ENCODE peak calls at places on chromosomes 7 and 10, in eight cellular contexts. C is aorta, Q is neuronal stem cell, R is tibial artery, V is lower lobe of right lung, M is kidney, A is thoracic aorta, U is esophagus muscularis mucosa. X is an unnamed sample. For H3K4me1, the result is how much of the 10 kb centered on the place peaks cover.

GRCh38 chr10:44512345-44513095 is 127.6 kb upstream of the CXCL12 start:
- DNase-seq in C (no peak), Q (no peak), R (no peak), V (no peak), M (no peak), A (no peak), U (peak), X (no peak)

GRCh38 chr7:46454796-46455195 is 533.7 kb upstream of the IGFBP3 start:
- DNase-seq in C (no peak), Q (no peak), R (no peak), V (no peak), M (no peak), A (no peak), U (no peak), X (peak)

GRCh38 chr10:78614744-78615143 is 454.0 kb upstream of the ZMIZ1 start:
- DNase-seq in C (no peak), Q (no peak), R (no peak), V (no peak), M (no peak), A (no peak), U (no peak), X (no peak)

GRCh38 chr7:1852781-1853618 is 182.9 kb downstream of the ELFN1 start:
- DNase-seq in C (peak), Q (no peak), R (no peak), V (peak), M (peak), A (no peak), U (no peak), X (peak)

GRCh38 chr10:23535381-23535780 is 96.5 kb downstream of the OTUD1 start:
- DNase-seq in C (no peak), Q (no peak), R (no peak), V (no peak), M (no peak), A (no peak), U (no peak), X (no peak)

GRCh38 chr10:131641231-131641630 is 259.6 kb upstream of the PPP2R2D start:
- DNase-seq in C (no peak), Q (no peak), R (no peak), V (peak), M (no peak), A (no peak), U (peak), X (no peak)

GRCh38 chr7:70694909-70695803 is 436.8 kb upstream of the GALNT17 start:
- DNase-seq in C (peak), Q (peak), R (peak), V (no peak), M (peak), A (no peak), U (no peak), X (no peak)

GRCh38 chr7:84412161-84412969 is 217.8 kb upstream of the SEMA3A start:
- DNase-seq in C (no peak), Q (peak), R (no peak), V (no peak), M (no peak), A (no peak), U (no peak), X (no peak)

GRCh38 chr10:116168329-116168728 is 104.7 kb downstream of the GFRA1 start:
- DNase-seq in C (no peak), Q (no peak), R (no peak), V (no peak), M (no peak), A (no peak), U (no peak), X (no peak)

DNA sequence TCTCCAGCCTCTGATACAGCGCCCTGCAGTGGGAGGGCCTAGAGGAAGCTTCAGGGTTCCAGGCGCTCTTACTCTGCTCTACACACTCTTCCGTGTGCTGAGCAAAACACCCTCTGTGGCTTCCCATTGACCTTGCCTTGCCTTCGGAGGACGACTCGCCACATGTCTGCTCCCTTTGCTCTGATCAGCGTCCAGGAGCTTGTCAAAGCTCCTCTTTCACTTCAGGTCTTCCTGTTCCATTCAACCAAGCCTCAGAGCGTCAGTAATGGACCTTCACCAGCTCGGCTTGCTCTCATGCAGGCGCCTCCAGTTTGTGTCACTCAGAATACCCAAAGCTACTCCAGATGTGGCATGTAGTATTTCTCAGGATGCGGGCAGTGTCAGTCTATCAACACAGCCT is 173.9 kb downstream of the ARID5B start:
- DNase-seq in C (no peak), Q (no peak), R (no peak), V (no peak), M (no peak), A (no peak), U (no peak), X (no peak)
- H3K4me1 ChIP-seq in C (under half), Q (under half), R (half or more), V (under half), M (under half), A (half or more), U (half or more), X (half or more)

DNA sequence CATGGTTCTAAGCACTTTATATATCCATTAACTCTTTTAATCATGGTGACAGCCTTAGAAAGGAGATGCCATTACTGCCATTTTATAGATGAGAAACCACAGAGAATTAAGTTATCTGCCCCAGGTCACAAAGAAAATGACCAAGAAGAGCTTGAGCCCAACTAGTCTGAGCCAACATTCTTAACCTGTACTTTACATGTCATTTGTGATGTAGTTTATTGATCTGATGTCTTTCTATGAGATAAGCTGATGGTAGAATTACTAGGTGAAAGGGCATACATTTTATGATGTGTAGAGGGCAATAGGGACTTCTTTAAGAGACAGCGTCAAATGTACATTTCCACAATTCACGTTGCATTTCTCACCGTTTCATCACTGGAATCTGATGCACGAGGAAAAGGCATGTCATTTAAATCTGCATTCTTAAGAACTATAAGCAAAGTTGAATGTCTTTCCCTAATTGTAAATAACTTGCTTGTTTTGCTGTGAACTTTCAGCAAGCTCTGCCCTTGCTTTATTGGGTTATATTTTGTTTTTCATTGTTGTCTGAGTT is 11.3 kb downstream of the ACSL5 start:
- DNase-seq in C (no peak), Q (no peak), R (no peak), V (no peak), M (no peak), A (no peak), U (no peak), X (no peak)
- H3K27ac ChIP-seq in C (no peak), Q (no peak), R (no peak), V (no peak), M (no peak), A (no peak), U (no peak), X (no peak)

GRCh38 chr10:93469454-93469853 is 12.7 kb downstream of the MYOF start:
- DNase-seq in C (peak), Q (no peak), R (no peak), V (no peak), M (no peak), A (no peak), U (no peak), X (no peak)

GRCh38 chr10:93468532-93469213 is 13.5 kb downstream of the MYOF start:
- DNase-seq in C (peak), Q (no peak), R (no peak), V (no peak), M (no peak), A (no peak), U (no peak), X (no peak)

GRCh38 chr10:93473804-93474472 is 8.2 kb downstream of the MYOF start:
- DNase-seq in C (no peak), Q (no peak), R (no peak), V (no peak), M (no peak), A (no peak), U (no peak), X (no peak)

GRCh38 chr10:93473161-93473560 is 9.0 kb downstream of the MYOF start:
- DNase-seq in C (no peak), Q (no peak), R (no peak), V (no peak), M (no peak), A (no peak), U (no peak), X (no peak)

GRCh38 chr10:93471110-93471651 is 11.0 kb downstream of the MYOF start:
- DNase-seq in C (no peak), Q (no peak), R (no peak), V (no peak), M (no peak), A (no peak), U (no peak), X (no peak)
- H3K4me1 ChIP-seq in C (under half), Q (under half), R (half or more), V (half or more), M (under half), A (under half), U (half or more), X (under half)

DNA sequence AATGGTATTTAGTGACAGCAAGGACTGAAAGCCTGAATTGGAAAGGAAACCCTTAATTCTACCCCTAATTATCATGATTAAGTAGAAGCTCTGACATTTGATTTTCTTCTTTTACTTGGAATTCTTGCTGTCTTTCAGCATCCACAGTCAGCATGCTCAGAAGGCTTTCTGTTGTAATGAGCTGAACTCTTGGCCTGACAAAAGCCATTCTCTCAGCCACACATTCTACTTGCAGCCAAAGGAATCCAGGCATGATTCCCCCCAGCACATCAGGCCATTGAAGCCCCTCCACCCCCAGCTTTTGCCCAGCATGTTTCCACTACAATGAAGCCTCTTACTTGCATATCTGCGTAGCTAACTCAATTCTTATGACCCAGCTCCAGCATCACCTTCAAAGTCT is 94.3 kb upstream of the FRMD4A start:
- DNase-seq in C (no peak), Q (peak), R (no peak), V (no peak), M (no peak), A (no peak), U (no peak), X (no peak)
- H3K27ac ChIP-seq in C (no peak), Q (peak), R (no peak), V (no peak), M (no peak), A (no peak), U (no peak), X (no peak)

DNA sequence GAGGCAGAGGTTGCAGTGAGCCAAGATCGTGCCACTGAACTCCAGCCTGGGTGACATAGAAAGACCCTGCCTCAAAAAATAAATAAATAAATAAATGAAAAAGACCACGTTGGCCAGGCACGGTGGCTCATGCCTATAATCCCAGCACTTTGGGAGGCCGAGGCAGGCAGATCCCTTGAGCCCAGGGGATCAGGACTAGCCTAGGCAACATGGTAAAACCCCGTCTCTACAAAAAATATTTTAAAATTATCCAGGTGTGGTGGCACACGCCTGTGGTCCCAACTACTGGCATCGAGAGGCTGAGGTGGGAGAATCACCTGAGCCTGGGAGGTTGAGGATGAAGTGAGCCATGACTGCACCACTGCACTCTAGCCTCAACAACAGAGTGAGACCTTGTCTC is 116.7 kb upstream of the PDLIM1 start:
- DNase-seq in C (no peak), Q (no peak), R (no peak), V (no peak), M (no peak), A (no peak), U (no peak), X (no peak)
- H3K4me1 ChIP-seq in C (under half), Q (under half), R (half or more), V (under half), M (under half), A (half or more), U (half or more), X (half or more)

GRCh38 chr7:129103561-129104324 is 40.8 kb upstream of the TSPAN33 start:
- DNase-seq in C (no peak), Q (no peak), R (no peak), V (no peak), M (no peak), A (no peak), U (no peak), X (no peak)

GRCh38 chr7:129098409-129099084 is 43.6 kb upstream of the TNPO3 start:
- DNase-seq in C (no peak), Q (no peak), R (no peak), V (no peak), M (no peak), A (no peak), U (no peak), X (no peak)

GRCh38 chr7:129100827-129101166 is 43.7 kb upstream of the TSPAN33 start:
- DNase-seq in C (no peak), Q (no peak), R (no peak), V (no peak), M (no peak), A (no peak), U (no peak), X (no peak)

DNA sequence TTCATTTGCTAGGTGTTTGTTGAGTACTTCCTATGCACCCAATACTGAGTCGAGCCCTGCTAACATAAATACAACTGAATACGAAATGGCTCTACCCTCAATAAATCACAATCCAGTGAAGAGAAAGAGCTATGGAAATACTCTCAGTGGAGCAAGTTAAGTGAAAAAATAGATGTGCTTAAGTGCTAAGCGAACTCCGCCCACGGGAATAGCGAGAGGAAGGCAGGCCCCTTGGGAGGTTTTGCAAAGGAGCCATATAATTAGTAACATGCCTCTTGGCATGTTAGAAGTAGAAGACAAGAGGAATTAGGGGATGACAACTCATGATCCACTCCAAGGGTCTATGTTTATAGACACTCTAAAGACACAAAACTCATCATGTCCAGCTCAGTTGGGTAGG is 42.8 kb upstream of the TSPAN33 start:
- DNase-seq in C (no peak), Q (no peak), R (no peak), V (no peak), M (no peak), A (no peak), U (no peak), X (no peak)
- H3K27ac ChIP-seq in C (no peak), Q (no peak), R (no peak), V (no peak), M (peak), A (no peak), U (no peak), X (no peak)

X was measured in gastrocnemius medialis.